ENCODE peak calls at places on chromosome 14, in six cellular contexts. One of them, this sample, is unnamed.

GRCh38 chr14:22303589-22304195 is 285.3 kb downstream of the DAD1 start:
- DNase-seq in H1: no peak
- DNase-seq in IMR-90: peak; percentile 50
- DNase-seq in trophoblast cell: no peak
- DNase-seq in neuronal stem cell: no peak
- DNase-seq in mesenchymal stem cell: peak; percentile 29
- DNase-seq in this sample: no peak

GRCh38 chr14:60838601-60839000 is 104.0 kb downstream of the MNAT1 start:
- DNase-seq in H1: no peak
- DNase-seq in IMR-90: no peak
- DNase-seq in trophoblast cell: no peak
- DNase-seq in neuronal stem cell: no peak
- DNase-seq in mesenchymal stem cell: no peak
- DNase-seq in this sample: no peak

GRCh38 chr14:23644195-23644918 is 8.2 kb downstream of the DHRS2 start:
- DNase-seq in H1: no peak
- DNase-seq in IMR-90: no peak
- DNase-seq in trophoblast cell: no peak
- DNase-seq in neuronal stem cell: no peak
- DNase-seq in mesenchymal stem cell: no peak
- DNase-seq in this sample: no peak

GRCh38 chr14:36973806-36974442 is 198.5 kb downstream of the SLC25A21 start:
- DNase-seq in H1: no peak
- DNase-seq in IMR-90: peak; percentile 83
- DNase-seq in trophoblast cell: no peak
- DNase-seq in neuronal stem cell: no peak
- DNase-seq in mesenchymal stem cell: peak; percentile 51
- DNase-seq in this sample: no peak

GRCh38 chr14:22715890-22716289 is 50.6 kb upstream of the OXA1L start:
- DNase-seq in H1: no peak
- DNase-seq in IMR-90: no peak
- DNase-seq in trophoblast cell: no peak
- DNase-seq in neuronal stem cell: no peak
- DNase-seq in mesenchymal stem cell: no peak
- DNase-seq in this sample: no peak

GRCh38 chr14:56331815-56332214 is 213.6 kb downstream of the PELI2 start:
- DNase-seq in H1: no peak
- DNase-seq in IMR-90: peak; percentile 39
- DNase-seq in trophoblast cell: no peak
- DNase-seq in neuronal stem cell: no peak
- DNase-seq in mesenchymal stem cell: no peak
- DNase-seq in this sample: no peak

GRCh38 chr14:32602699-32603098 is 273.6 kb downstream of the AKAP6 start:
- DNase-seq in H1: no peak
- DNase-seq in IMR-90: no peak
- DNase-seq in trophoblast cell: no peak
- DNase-seq in neuronal stem cell: no peak
- DNase-seq in mesenchymal stem cell: no peak
- DNase-seq in this sample: no peak

GRCh38 chr14:54447231-54447692 is 6.1 kb upstream of the CNIH1 start:
- DNase-seq in H1: no peak
- DNase-seq in IMR-90: peak; percentile 52
- DNase-seq in trophoblast cell: peak; percentile 39
- DNase-seq in neuronal stem cell: no peak
- DNase-seq in mesenchymal stem cell: peak; percentile 74
- DNase-seq in this sample: no peak

GRCh38 chr14:91573894-91574837 is 64.1 kb upstream of the PPP4R3A start:
- DNase-seq in H1: peak; percentile 66
- DNase-seq in IMR-90: peak; percentile 25
- DNase-seq in trophoblast cell: peak; percentile 46
- DNase-seq in neuronal stem cell: peak; percentile 21
- DNase-seq in mesenchymal stem cell: peak; percentile 1
- DNase-seq in this sample: peak; percentile 45

GRCh38 chr14:38042356-38042755 is 165.3 kb upstream of the SSTR1 start:
- DNase-seq in H1: no peak
- DNase-seq in IMR-90: peak; percentile 75
- DNase-seq in trophoblast cell: no peak
- DNase-seq in neuronal stem cell: no peak
- DNase-seq in mesenchymal stem cell: peak; percentile 93
- DNase-seq in this sample: no peak

GRCh38 chr14:92382677-92383076 is 59.7 kb downstream of the SLC24A4 start:
- DNase-seq in H1: no peak
- DNase-seq in IMR-90: no peak
- DNase-seq in trophoblast cell: no peak
- DNase-seq in neuronal stem cell: no peak
- DNase-seq in mesenchymal stem cell: no peak
- DNase-seq in this sample: no peak

GRCh38 chr14:105149146-105149781 is 19.3 kb downstream of the JAG2 start:
- DNase-seq in H1: peak; percentile 46
- DNase-seq in IMR-90: no peak
- DNase-seq in trophoblast cell: no peak
- DNase-seq in neuronal stem cell: no peak
- DNase-seq in mesenchymal stem cell: no peak
- DNase-seq in this sample: no peak

GRCh38 chr14:53411110-53411509 is 258.0 kb upstream of the DDHD1 start:
- DNase-seq in H1: no peak
- DNase-seq in IMR-90: peak; percentile 94
- DNase-seq in trophoblast cell: peak; percentile 67
- DNase-seq in neuronal stem cell: no peak
- DNase-seq in mesenchymal stem cell: peak; percentile 87
- DNase-seq in this sample: no peak

DNA sequence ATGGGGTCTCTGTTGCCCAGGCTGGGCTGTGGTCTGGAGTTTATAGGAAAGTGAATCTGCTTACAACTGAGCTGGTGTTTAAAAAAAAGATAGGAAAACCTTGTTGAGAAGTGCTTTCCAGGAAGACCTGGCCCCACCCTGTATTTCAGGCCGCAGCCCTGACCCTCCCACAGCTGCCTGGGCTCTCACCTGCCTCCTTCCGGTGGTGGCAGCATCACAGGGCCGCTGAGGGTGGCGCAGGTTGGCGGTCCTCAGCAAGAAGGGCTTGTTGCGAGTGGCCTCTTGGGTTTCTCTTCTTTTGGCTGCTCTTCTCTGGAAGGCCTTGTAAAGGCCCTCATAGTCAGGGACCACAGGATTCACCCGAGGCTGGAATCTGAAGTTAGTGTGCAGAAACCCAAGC is 7.7 kb downstream of the FAM161B start:
- DNase-seq in H1: no peak
- DNase-seq in IMR-90: no peak
- DNase-seq in trophoblast cell: no peak
- DNase-seq in neuronal stem cell: no peak
- DNase-seq in mesenchymal stem cell: no peak
- DNase-seq in this sample: peak; percentile 37
- H3K4me2 ChIP-seq in H1: no peak overlapping the region
- H3K4me2 ChIP-seq in IMR-90: no peak overlapping the region
- H3K4me2 ChIP-seq in trophoblast cell: no peak overlapping the region
- H3K4me2 ChIP-seq in neuronal stem cell: no peak overlapping the region
- H3K4me2 ChIP-seq in mesenchymal stem cell: no peak overlapping the region
- H3K4me2 ChIP-seq in this sample: no peak overlapping the region

GRCh38 chr14:99247772-99248171 is 24.2 kb downstream of the BCL11B start:
- DNase-seq in H1: no peak
- DNase-seq in IMR-90: no peak
- DNase-seq in trophoblast cell: no peak
- DNase-seq in neuronal stem cell: no peak
- DNase-seq in mesenchymal stem cell: no peak
- DNase-seq in this sample: no peak
- H3K14ac ChIP-seq in H1: no peak overlapping the region
- H3K14ac ChIP-seq in IMR-90: no peak overlapping the region
- H3K14ac ChIP-seq in trophoblast cell: no peak overlapping the region
- H3K14ac ChIP-seq in neuronal stem cell: no peak overlapping the region
- H3K14ac ChIP-seq in mesenchymal stem cell: no peak overlapping the region
- H3K14ac ChIP-seq in this sample: no peak overlapping the region

GRCh38 chr14:101072945-101073597 is 169.5 kb upstream of the RTL1 start:
- DNase-seq in H1: peak; percentile 59
- DNase-seq in IMR-90: peak; percentile 98
- DNase-seq in trophoblast cell: peak; percentile 70
- DNase-seq in neuronal stem cell: peak; percentile 40
- DNase-seq in mesenchymal stem cell: peak; percentile 95
- DNase-seq in this sample: peak; percentile 86
- H3K4ac ChIP-seq in H1: no peak overlapping the region
- H3K4ac ChIP-seq in IMR-90: peak overlapping the region; percentile 86
- H3K4ac ChIP-seq in trophoblast cell: no peak overlapping the region
- H3K4ac ChIP-seq in neuronal stem cell: no peak overlapping the region
- H3K4ac ChIP-seq in mesenchymal stem cell: peak overlapping the region; percentile 2
- H3K4ac ChIP-seq in this sample: no peak overlapping the region

GRCh38 chr14:51554953-51555352 is 96.8 kb upstream of the FRMD6 start:
- DNase-seq in H1: no peak
- DNase-seq in IMR-90: peak; percentile 72
- DNase-seq in trophoblast cell: no peak
- DNase-seq in neuronal stem cell: no peak
- DNase-seq in mesenchymal stem cell: peak; percentile 64
- DNase-seq in this sample: no peak
- H3K4me2 ChIP-seq in H1: no peak overlapping the region
- H3K4me2 ChIP-seq in IMR-90: peak overlapping the region; percentile 72
- H3K4me2 ChIP-seq in trophoblast cell: no peak overlapping the region
- H3K4me2 ChIP-seq in neuronal stem cell: no peak overlapping the region
- H3K4me2 ChIP-seq in mesenchymal stem cell: no peak overlapping the region
- H3K4me2 ChIP-seq in this sample: no peak overlapping the region

GRCh38 chr14:94561656-94562010 is 391 bp downstream of the SERPINA4 start:
- DNase-seq in H1: no peak
- DNase-seq in IMR-90: no peak
- DNase-seq in trophoblast cell: no peak
- DNase-seq in neuronal stem cell: no peak
- DNase-seq in mesenchymal stem cell: no peak
- DNase-seq in this sample: no peak

GRCh38 chr14:94562019-94562418 is 777 bp downstream of the SERPINA4 start:
- DNase-seq in H1: no peak
- DNase-seq in IMR-90: no peak
- DNase-seq in trophoblast cell: no peak
- DNase-seq in neuronal stem cell: no peak
- DNase-seq in mesenchymal stem cell: no peak
- DNase-seq in this sample: no peak

GRCh38 chr14:94562941-94563883 is 2.0 kb downstream of the SERPINA4 start:
- DNase-seq in H1: no peak
- DNase-seq in IMR-90: no peak
- DNase-seq in trophoblast cell: no peak
- DNase-seq in neuronal stem cell: no peak
- DNase-seq in mesenchymal stem cell: no peak
- DNase-seq in this sample: no peak

GRCh38 chr14:94560782-94561655 is at the start of gene SERPINA4:
- DNase-seq in H1: no peak
- DNase-seq in IMR-90: no peak
- DNase-seq in trophoblast cell: no peak
- DNase-seq in neuronal stem cell: no peak
- DNase-seq in mesenchymal stem cell: no peak
- DNase-seq in this sample: no peak

DNA sequence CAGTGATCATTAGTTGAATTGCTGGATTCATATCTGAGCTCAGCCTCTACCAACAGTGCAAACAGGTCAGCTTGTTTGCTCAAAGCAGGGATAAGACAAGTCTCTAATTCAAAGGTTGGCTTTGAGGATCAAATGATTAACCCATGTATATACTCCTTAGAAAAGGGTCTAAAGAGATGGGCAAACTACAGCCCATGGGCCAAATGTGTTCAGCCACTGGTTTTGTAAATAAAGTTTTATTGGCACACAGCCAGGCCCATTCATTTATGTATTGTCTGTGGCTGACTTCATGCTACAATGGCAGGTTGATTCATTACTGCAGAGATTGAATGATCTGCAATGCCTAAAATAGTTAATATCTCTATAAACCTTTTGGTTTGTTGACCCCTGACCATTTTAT is 3.1 kb downstream of the SERPINA4 start:
- DNase-seq in H1: no peak
- DNase-seq in IMR-90: no peak
- DNase-seq in trophoblast cell: no peak
- DNase-seq in neuronal stem cell: no peak
- DNase-seq in mesenchymal stem cell: no peak
- DNase-seq in this sample: no peak
- H3K14ac ChIP-seq in H1: no peak overlapping the region
- H3K14ac ChIP-seq in IMR-90: no peak overlapping the region
- H3K14ac ChIP-seq in trophoblast cell: no peak overlapping the region
- H3K14ac ChIP-seq in neuronal stem cell: no peak overlapping the region
- H3K14ac ChIP-seq in mesenchymal stem cell: no peak overlapping the region
- H3K14ac ChIP-seq in this sample: no peak overlapping the region